ENCODE peak calls at places on chromosomes 16 and 17, in four cellular contexts. One of them, this sample, is unnamed.

GRCh38 chr17:67865438-67865837 is 40.1 kb downstream of the BPTF start:
- DNase-seq in stimulated activated CD4-positive, alpha-beta T cell treated with anti-CD3 and anti-CD28 coated beads, Interleukin-12 subunit alpha, Interleukin-12 subunit beta, amount 100 ng/mL, for 4 hours: no peak
- DNase-seq in nephron progenitor cell: no peak
- DNase-seq in naive B cell: no peak
- DNase-seq in this sample: no peak

GRCh38 chr16:48118841-48119240 is 37.0 kb downstream of the ABCC12 start:
- DNase-seq in stimulated activated CD4-positive, alpha-beta T cell treated with anti-CD3 and anti-CD28 coated beads, Interleukin-12 subunit alpha, Interleukin-12 subunit beta, amount 100 ng/mL, for 4 hours: no peak
- DNase-seq in nephron progenitor cell: no peak
- DNase-seq in naive B cell: no peak
- DNase-seq in this sample: no peak

GRCh38 chr16:52441886-52442285 is 105.1 kb downstream of the TOX3 start:
- DNase-seq in stimulated activated CD4-positive, alpha-beta T cell treated with anti-CD3 and anti-CD28 coated beads, Interleukin-12 subunit alpha, Interleukin-12 subunit beta, amount 100 ng/mL, for 4 hours: no peak
- DNase-seq in nephron progenitor cell: no peak
- DNase-seq in naive B cell: no peak
- DNase-seq in this sample: no peak

GRCh38 chr17:77865109-77865611 is 93.3 kb upstream of the TNRC6C start:
- DNase-seq in stimulated activated CD4-positive, alpha-beta T cell treated with anti-CD3 and anti-CD28 coated beads, Interleukin-12 subunit alpha, Interleukin-12 subunit beta, amount 100 ng/mL, for 4 hours: no peak
- DNase-seq in nephron progenitor cell: peak
- DNase-seq in naive B cell: no peak
- DNase-seq in this sample: no peak

GRCh38 chr16:85461814-85462404 is 151.2 kb upstream of the GSE1 start:
- DNase-seq in stimulated activated CD4-positive, alpha-beta T cell treated with anti-CD3 and anti-CD28 coated beads, Interleukin-12 subunit alpha, Interleukin-12 subunit beta, amount 100 ng/mL, for 4 hours: no peak
- DNase-seq in nephron progenitor cell: peak
- DNase-seq in naive B cell: no peak
- DNase-seq in this sample: peak

GRCh38 chr16:11507350-11507749 is 79.4 kb downstream of the LITAF start:
- DNase-seq in stimulated activated CD4-positive, alpha-beta T cell treated with anti-CD3 and anti-CD28 coated beads, Interleukin-12 subunit alpha, Interleukin-12 subunit beta, amount 100 ng/mL, for 4 hours: no peak
- DNase-seq in nephron progenitor cell: no peak
- DNase-seq in naive B cell: no peak
- DNase-seq in this sample: no peak

GRCh38 chr17:6780001-6780400 is 4.0 kb downstream of the FBXO39 start:
- DNase-seq in stimulated activated CD4-positive, alpha-beta T cell treated with anti-CD3 and anti-CD28 coated beads, Interleukin-12 subunit alpha, Interleukin-12 subunit beta, amount 100 ng/mL, for 4 hours: no peak
- DNase-seq in nephron progenitor cell: no peak
- DNase-seq in naive B cell: no peak
- DNase-seq in this sample: no peak

GRCh38 chr16:20765732-20766131 is 1.9 kb downstream of the ACSM3 start:
- DNase-seq in stimulated activated CD4-positive, alpha-beta T cell treated with anti-CD3 and anti-CD28 coated beads, Interleukin-12 subunit alpha, Interleukin-12 subunit beta, amount 100 ng/mL, for 4 hours: no peak
- DNase-seq in nephron progenitor cell: no peak
- DNase-seq in naive B cell: no peak
- DNase-seq in this sample: no peak

GRCh38 chr17:33241390-33241789 is 51.7 kb downstream of the ASIC2 start:
- DNase-seq in stimulated activated CD4-positive, alpha-beta T cell treated with anti-CD3 and anti-CD28 coated beads, Interleukin-12 subunit alpha, Interleukin-12 subunit beta, amount 100 ng/mL, for 4 hours: no peak
- DNase-seq in nephron progenitor cell: no peak
- DNase-seq in naive B cell: no peak
- DNase-seq in this sample: no peak

GRCh38 chr17:57401556-57402488 is 145.5 kb downstream of the MSI2 start:
- DNase-seq in stimulated activated CD4-positive, alpha-beta T cell treated with anti-CD3 and anti-CD28 coated beads, Interleukin-12 subunit alpha, Interleukin-12 subunit beta, amount 100 ng/mL, for 4 hours: no peak
- DNase-seq in nephron progenitor cell: no peak
- DNase-seq in naive B cell: no peak
- DNase-seq in this sample: no peak

GRCh38 chr17:78628547-78629435 is 51.6 kb upstream of the DNAH17 start:
- DNase-seq in stimulated activated CD4-positive, alpha-beta T cell treated with anti-CD3 and anti-CD28 coated beads, Interleukin-12 subunit alpha, Interleukin-12 subunit beta, amount 100 ng/mL, for 4 hours: no peak
- DNase-seq in nephron progenitor cell: no peak
- DNase-seq in naive B cell: no peak
- DNase-seq in this sample: no peak

GRCh38 chr16:51134269-51134812 is 16.7 kb downstream of the SALL1 start:
- DNase-seq in stimulated activated CD4-positive, alpha-beta T cell treated with anti-CD3 and anti-CD28 coated beads, Interleukin-12 subunit alpha, Interleukin-12 subunit beta, amount 100 ng/mL, for 4 hours: no peak
- DNase-seq in nephron progenitor cell: peak
- DNase-seq in naive B cell: no peak
- DNase-seq in this sample: no peak

GRCh38 chr17:44210342-44211192 is 8.9 kb downstream of the UBTF start:
- DNase-seq in stimulated activated CD4-positive, alpha-beta T cell treated with anti-CD3 and anti-CD28 coated beads, Interleukin-12 subunit alpha, Interleukin-12 subunit beta, amount 100 ng/mL, for 4 hours: peak
- DNase-seq in nephron progenitor cell: peak
- DNase-seq in naive B cell: peak
- DNase-seq in this sample: peak

GRCh38 chr17:57372156-57372555 is 115.8 kb downstream of the MSI2 start:
- DNase-seq in stimulated activated CD4-positive, alpha-beta T cell treated with anti-CD3 and anti-CD28 coated beads, Interleukin-12 subunit alpha, Interleukin-12 subunit beta, amount 100 ng/mL, for 4 hours: no peak
- DNase-seq in nephron progenitor cell: no peak
- DNase-seq in naive B cell: no peak
- DNase-seq in this sample: no peak

GRCh38 chr16:83963277-83964119 is 4.5 kb upstream of the NECAB2 start:
- DNase-seq in stimulated activated CD4-positive, alpha-beta T cell treated with anti-CD3 and anti-CD28 coated beads, Interleukin-12 subunit alpha, Interleukin-12 subunit beta, amount 100 ng/mL, for 4 hours: no peak
- DNase-seq in nephron progenitor cell: no peak
- DNase-seq in naive B cell: no peak
- DNase-seq in this sample: no peak

GRCh38 chr17:46193626-46194392 is 580 bp upstream of the KANSL1 start:
- DNase-seq in stimulated activated CD4-positive, alpha-beta T cell treated with anti-CD3 and anti-CD28 coated beads, Interleukin-12 subunit alpha, Interleukin-12 subunit beta, amount 100 ng/mL, for 4 hours: peak
- DNase-seq in nephron progenitor cell: peak
- DNase-seq in naive B cell: peak
- DNase-seq in this sample: peak

GRCh38 chr16:87186440-87186839 is 130.8 kb downstream of the C16orf95 start:
- DNase-seq in stimulated activated CD4-positive, alpha-beta T cell treated with anti-CD3 and anti-CD28 coated beads, Interleukin-12 subunit alpha, Interleukin-12 subunit beta, amount 100 ng/mL, for 4 hours: no peak
- DNase-seq in nephron progenitor cell: no peak
- DNase-seq in naive B cell: no peak
- DNase-seq in this sample: no peak